ENCODE peak calls at places on chromosomes 11 and 22, in eight cellular contexts. G, Q, J, Z, F, C, H and W are unnamed samples.
A peak's percentile ranks its signal among the peaks of the same experiment; 100 is the strongest.

GRCh38 chr22:20130739-20131592 is 638 bp upstream of the ZDHHC8 start:
- DNase-seq in F (no peak), Q (peak; percentile 88), H (no peak), Z (peak; percentile 98), G (peak; percentile 24), C (peak; percentile 28), J (peak; percentile 82), W (no peak)

GRCh38 chr11:38332046-38332445 is 1734.0 kb upstream of the RAG2 start:
- DNase-seq in Z (no peak), Q (no peak), J (no peak), G (no peak), F (no peak), H (no peak), C (no peak), W (no peak)

GRCh38 chr22:24772493-24773220 is 1.9 kb downstream of the PIWIL3 start:
- DNase-seq in J (peak; percentile 28), Q (peak; percentile 93), G (peak; percentile 61), Z (peak; percentile 25), C (peak; percentile 61), H (peak; percentile 49), F (no peak), W (no peak)

GRCh38 chr22:50730013-50730891 is 7.8 kb upstream of the ACR start:
- DNase-seq in G (no peak), J (no peak), F (no peak), H (no peak), Q (peak; percentile 30), Z (no peak), C (no peak), W (no peak)

GRCh38 chr11:70532066-70532440 is 133.7 kb downstream of the CTTN start:
- DNase-seq in H (no peak), J (no peak), G (no peak), C (no peak), Z (no peak), Q (peak; percentile 64), F (no peak), W (no peak)

GRCh38 chr22:48819991-48820390 is 1007.7 kb downstream of the BRD1 start:
- DNase-seq in Q (no peak), G (no peak), C (no peak), F (no peak), H (no peak), J (no peak), Z (no peak), W (no peak)

GRCh38 chr11:111413849-111414248 is 34.8 kb upstream of the POU2AF1 start:
- DNase-seq in H (no peak), J (no peak), Z (no peak), Q (no peak), C (no peak), F (no peak), G (no peak), W (no peak)

GRCh38 chr11:64341851-64342791 is 2.1 kb downstream of the CCDC88B start:
- DNase-seq in Z (peak; percentile 97), G (peak; percentile 80), H (peak; percentile 86), Q (peak; percentile 94), C (peak; percentile 63), J (peak; percentile 87), F (no peak), W (no peak)

GRCh38 chr22:29314537-29315285 is 786 bp downstream of the RASL10A start:
- DNase-seq in C (no peak), Q (peak; percentile 64), G (no peak), Z (no peak), J (no peak), F (no peak), H (no peak), W (no peak)

GRCh38 chr22:29312218-29313125 is 3.0 kb downstream of the RASL10A start:
- DNase-seq in G (no peak), J (no peak), F (no peak), C (no peak), Z (no peak), Q (no peak), H (no peak), W (no peak)

GRCh38 chr22:29313126-29314071 is 2.1 kb downstream of the RASL10A start:
- DNase-seq in F (no peak), H (peak; percentile 81), Z (no peak), J (peak; percentile 50), C (no peak), G (peak; percentile 34), Q (peak; percentile 89), W (no peak)

GRCh38 chr22:29315286-29316195 is at the start of gene RASL10A:
- DNase-seq in Q (peak; percentile 64), F (no peak), G (no peak), H (no peak), J (no peak), Z (no peak), C (no peak), W (no peak)

DNA sequence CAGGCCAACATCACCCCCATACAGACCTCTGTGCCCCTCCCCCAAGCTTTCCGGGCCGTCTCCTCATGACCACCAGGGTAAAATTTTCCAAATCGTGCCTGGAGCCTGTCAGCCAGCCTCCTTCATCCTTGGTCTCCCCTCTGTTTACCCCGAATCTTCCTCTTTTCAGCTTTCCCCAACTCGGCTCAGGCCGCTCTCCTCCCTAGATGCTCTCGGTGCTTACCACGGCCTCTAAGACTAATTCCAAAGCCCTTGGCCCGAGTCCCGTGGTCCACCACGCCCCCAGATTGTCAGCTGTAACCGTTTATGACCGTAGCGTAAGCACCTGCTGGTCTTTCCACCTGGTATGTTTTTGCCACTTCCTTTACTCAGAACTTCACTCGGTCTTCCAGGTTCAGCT is 1.4 kb downstream of the RASL10A start:
- DNase-seq in G (no peak), C (no peak), Z (no peak), Q (no peak), H (no peak), F (no peak), J (no peak), W (no peak)
- H3K27ac ChIP-seq in G (no peak overlapping the region), C (no peak overlapping the region), Z (no peak overlapping the region), Q (no peak overlapping the region), H (no peak overlapping the region), F (no peak overlapping the region), J (no peak overlapping the region), W (no peak overlapping the region)

DNA sequence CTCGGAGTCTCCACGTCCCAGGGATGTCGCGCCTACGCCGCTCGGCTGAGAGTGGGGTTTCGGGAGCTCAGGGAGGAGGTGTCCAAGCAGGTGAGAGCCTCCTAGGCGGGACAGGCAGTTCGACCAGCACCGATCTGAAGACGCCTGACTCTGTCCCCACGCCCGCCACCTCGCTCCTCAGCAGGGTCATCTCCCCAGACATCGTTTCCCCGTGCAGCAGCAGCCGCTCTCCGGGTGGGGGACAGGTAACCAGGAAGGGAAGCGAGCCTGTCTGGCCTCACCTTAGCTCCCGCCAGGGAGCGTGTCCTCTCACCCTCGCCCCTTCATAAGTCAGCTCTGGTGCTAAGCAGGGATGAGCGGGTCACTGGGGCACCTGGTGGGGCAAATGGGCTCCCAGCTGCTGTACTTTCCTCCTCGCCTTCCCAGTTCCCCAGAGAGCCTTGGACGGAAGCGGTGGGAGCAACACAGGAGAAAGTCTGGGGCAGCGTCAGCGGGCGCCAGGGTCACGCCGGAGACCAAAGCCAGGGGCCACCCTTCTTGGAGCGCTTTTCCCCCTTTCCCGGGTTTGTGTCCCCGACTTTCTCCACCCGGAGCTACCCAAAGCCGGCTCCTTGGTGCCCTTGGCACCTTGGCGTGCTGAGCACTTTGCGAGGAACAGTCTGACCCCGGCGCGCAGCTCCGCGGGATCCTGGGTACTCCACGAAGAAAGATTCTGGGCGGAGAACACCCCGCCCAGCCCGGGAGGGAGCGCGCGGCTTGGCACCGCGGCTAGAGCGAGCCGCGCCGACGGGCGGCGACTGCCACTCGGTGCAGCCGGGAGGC is 1.6 kb downstream of the SPON1 start:
- DNase-seq in H (no peak), Z (no peak), J (no peak), C (no peak), F (no peak), G (no peak), Q (peak; percentile 55), W (no peak)
- TF ChIP-seq EZH2 in H (peak; percentile 82), Z (no peak), J (peak; percentile 75), C (no peak), F (no peak), G (no peak), Q (peak; percentile 87), W (no peak)

DNA sequence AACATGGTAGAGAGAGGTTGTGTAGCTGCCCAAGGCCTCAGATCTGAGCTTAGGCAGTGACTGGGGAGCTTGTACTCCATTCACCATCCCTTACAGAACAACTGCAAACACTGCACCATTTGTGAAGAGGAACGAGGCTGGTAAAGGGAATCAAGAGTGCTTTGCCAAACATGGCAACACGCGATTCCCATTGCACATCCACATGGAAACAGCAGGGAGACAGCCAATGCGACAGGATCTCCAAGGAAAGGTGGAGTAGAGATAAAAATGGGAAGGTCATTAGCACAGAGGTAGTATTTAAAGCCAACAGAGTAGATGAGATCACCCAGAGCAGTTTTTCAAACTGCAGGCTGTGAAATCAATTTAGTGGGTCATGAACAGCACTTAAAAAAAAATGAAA is 42.0 kb downstream of the TCF20 start:
- DNase-seq in C (no peak), Z (no peak), F (no peak), H (no peak), G (no peak), J (no peak), Q (no peak), W (no peak)
- TF ChIP-seq POLR2AphosphoS5 in C (no peak), Z (no peak), F (no peak), H (no peak), G (no peak), J (no peak), Q (no peak), W (no peak)

GRCh38 chr11:13008625-13009475 is at the start of gene RASSF10:
- DNase-seq in H (peak; percentile 77), G (no peak), C (no peak), Q (peak; percentile 94), Z (no peak), J (peak; percentile 20), F (no peak), W (no peak)

GRCh38 chr11:13009476-13009920 is 382 bp downstream of the RASSF10 start:
- DNase-seq in Z (no peak), C (no peak), H (no peak), F (no peak), G (no peak), J (peak; percentile 4), Q (no peak), W (no peak)

GRCh38 chr11:13010737-13011342 is 1.7 kb downstream of the RASSF10 start:
- DNase-seq in H (no peak), F (no peak), G (no peak), J (peak; percentile 9), C (no peak), Q (peak; percentile 51), Z (no peak), W (no peak)

GRCh38 chr11:13011366-13012036 is 2.4 kb downstream of the RASSF10 start:
- DNase-seq in F (no peak), Q (no peak), Z (no peak), H (no peak), G (no peak), C (no peak), J (no peak), W (no peak)

DNA sequence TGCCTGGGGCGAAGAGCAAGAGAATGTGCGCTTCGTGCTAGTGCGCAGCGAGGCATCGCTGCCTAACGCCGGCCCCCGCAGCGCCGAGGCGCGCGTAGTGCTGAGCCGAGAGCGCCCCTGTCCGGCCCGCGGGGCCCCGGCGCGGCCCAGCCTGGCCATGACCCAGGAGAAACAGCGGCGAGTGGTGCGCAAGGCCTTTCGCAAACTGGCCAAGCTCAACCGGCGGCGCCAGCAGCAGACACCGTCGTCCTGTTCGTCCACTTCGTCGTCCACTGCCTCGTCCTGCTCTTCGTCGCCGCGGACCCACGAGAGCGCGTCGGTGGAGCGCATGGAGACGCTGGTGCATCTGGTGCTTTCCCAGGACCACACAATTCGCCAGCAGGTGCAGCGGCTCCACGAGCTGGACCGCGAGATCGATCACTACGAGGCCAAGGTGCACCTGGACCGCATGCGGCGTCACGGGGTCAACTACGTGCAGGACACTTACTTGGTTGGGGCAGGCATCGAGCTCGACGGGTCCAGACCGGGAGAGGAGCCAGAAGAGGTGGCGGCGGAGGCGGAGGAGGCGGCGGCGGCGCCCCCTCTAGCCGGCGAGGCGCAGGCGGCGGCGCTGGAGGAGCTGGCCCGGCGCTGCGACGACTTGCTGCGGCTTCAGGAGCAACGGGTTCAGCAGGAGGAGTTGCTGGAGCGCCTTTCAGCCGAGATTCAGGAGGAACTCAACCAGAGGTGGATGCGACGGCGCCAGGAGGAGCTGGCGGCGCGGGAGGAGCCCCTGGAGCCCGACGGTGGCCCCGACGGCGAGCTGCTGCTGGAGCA is 1.0 kb downstream of the RASSF10 start:
- DNase-seq in C (no peak), F (no peak), H (peak; percentile 17), G (no peak), Z (no peak), Q (peak; percentile 68), J (peak; percentile 18), W (no peak)
- H3K27ac ChIP-seq in C (no peak overlapping the region), F (no peak overlapping the region), H (no peak overlapping the region), G (no peak overlapping the region), Z (no peak overlapping the region), Q (no peak overlapping the region), J (no peak overlapping the region), W (no peak overlapping the region)